ENCODE peak calls at places on chromosomes 16 and 17, in ten cellular contexts. W is prostate gland, H is tibial nerve, P is endothelial cell of umbilical vein, B is HCT116, N is thyroid gland, U is pancreas, Q is stomach, J is neural progenitor cell, E is PC-3. G is an unnamed sample. For H3K27me3, the result is how much of the 10 kb centered on the place peaks cover.

GRCh38 chr16:12417051-12417818 is 386.5 kb downstream of the CPPED1 start:
- DNase-seq in W (no peak), H (no peak), P (peak), B (no peak), N (no peak), U (no peak), Q (no peak), J (no peak), E (no peak), G (no peak)

GRCh38 chr17:72713701-72714100 is 378.8 kb downstream of the SLC39A11 start:
- DNase-seq in W (no peak), H (no peak), P (no peak), B (no peak), N (no peak), U (no peak), Q (no peak), J (no peak), E (no peak), G (no peak)

GRCh38 chr16:9134739-9135138 is 43.3 kb downstream of the HAPSTR1 start:
- DNase-seq in W (no peak), H (no peak), P (peak), B (peak), N (peak), U (no peak), Q (peak), J (peak), E (peak), G (no peak)

GRCh38 chr17:957856-958421 is 21.6 kb downstream of the NXN start:
- DNase-seq in W (no peak), H (no peak), P (no peak), B (no peak), N (no peak), U (peak), Q (no peak), J (no peak), E (no peak), G (no peak)

GRCh38 chr17:11122908-11123307 is 118.1 kb upstream of the SHISA6 start:
- DNase-seq in W (peak), H (no peak), P (no peak), B (no peak), N (peak), U (peak), Q (peak), J (no peak), E (no peak), G (no peak)

GRCh38 chr16:82580293-82580900 is 46.4 kb upstream of the CDH13 start:
- DNase-seq in W (peak), H (no peak), P (peak), B (peak), N (peak), U (no peak), Q (peak), J (peak), E (peak), G (no peak)

GRCh38 chr16:72829846-72830620 is 217.9 kb downstream of the ZFHX3 start:
- DNase-seq in W (no peak), H (no peak), P (no peak), B (no peak), N (no peak), U (no peak), Q (no peak), J (no peak), E (no peak), G (no peak)

GRCh38 chr16:23379707-23380106 is 73.3 kb downstream of the COG7 start:
- DNase-seq in W (no peak), H (no peak), P (no peak), B (no peak), N (no peak), U (no peak), Q (no peak), J (no peak), E (no peak), G (no peak)

GRCh38 chr16:86513471-86514277 is 3.3 kb downstream of the FOXF1 start:
- DNase-seq in W (no peak), H (no peak), P (no peak), B (no peak), N (no peak), U (no peak), Q (no peak), J (no peak), E (no peak), G (no peak)

GRCh38 chr17:35238817-35239216 is 4.1 kb upstream of the SLFN5 start:
- DNase-seq in W (no peak), H (no peak), P (no peak), B (no peak), N (no peak), U (no peak), Q (no peak), J (no peak), E (peak), G (no peak)

GRCh38 chr16:75198135-75198600 is 8.8 kb downstream of the CTRB2 start:
- DNase-seq in W (no peak), H (no peak), P (no peak), B (no peak), N (no peak), U (peak), Q (peak), J (no peak), E (no peak), G (no peak)

GRCh38 chr17:57899391-57899790 is 49.5 kb upstream of the MRPS23 start:
- DNase-seq in W (no peak), H (no peak), P (no peak), B (no peak), N (peak), U (no peak), Q (no peak), J (no peak), E (no peak), G (no peak)

GRCh38 chr17:18179804-18180203 is 3.8 kb upstream of the ALKBH5 start:
- DNase-seq in W (no peak), H (no peak), P (no peak), B (no peak), N (no peak), U (no peak), Q (no peak), J (no peak), E (no peak), G (no peak)

GRCh38 chr16:70685061-70685937 is 554 bp downstream of the MTSS2 start:
- DNase-seq in W (no peak), H (no peak), P (no peak), B (no peak), N (peak), U (peak), Q (no peak), J (no peak), E (no peak), G (no peak)

GRCh38 chr17:9725575-9725974 is 65.8 kb downstream of the DHRS7C start:
- DNase-seq in W (peak), H (no peak), P (no peak), B (no peak), N (no peak), U (no peak), Q (no peak), J (peak), E (no peak), G (no peak)

GRCh38 chr17:72775237-72775636 is 317.3 kb downstream of the SLC39A11 start:
- DNase-seq in W (no peak), H (no peak), P (no peak), B (no peak), N (no peak), U (no peak), Q (no peak), J (no peak), E (no peak), G (no peak)

GRCh38 chr16:57642368-57643135 is 14.1 kb downstream of the ADGRG1 start:
- DNase-seq in W (no peak), H (no peak), P (no peak), B (no peak), N (no peak), U (no peak), Q (no peak), J (no peak), E (no peak), G (no peak)

GRCh38 chr16:65481956-65482355 is 360.1 kb upstream of the CDH11 start:
- DNase-seq in W (no peak), H (no peak), P (no peak), B (no peak), N (no peak), U (no peak), Q (no peak), J (no peak), E (peak), G (no peak)

GRCh38 chr17:3794890-3795757 is 5.9 kb downstream of the ITGAE start:
- DNase-seq in W (no peak), H (no peak), P (no peak), B (no peak), N (no peak), U (no peak), Q (no peak), J (peak), E (no peak), G (no peak)

GRCh38 chr17:33949100-33949499 is 306.0 kb upstream of the CCL2 start:
- DNase-seq in W (no peak), H (no peak), P (no peak), B (no peak), N (no peak), U (peak), Q (no peak), J (peak), E (no peak), G (no peak)

GRCh38 chr17:39593371-39593770 is 14.3 kb downstream of the NEUROD2 start:
- DNase-seq in W (no peak), H (no peak), P (no peak), B (no peak), N (no peak), U (no peak), Q (no peak), J (no peak), E (no peak), G (no peak)
- TF ChIP-seq CTCF in W (no peak), H (no peak), P (no peak), B (no peak), N (no peak), U (no peak), Q (no peak), J (no peak), E (no peak), G (no peak)

DNA sequence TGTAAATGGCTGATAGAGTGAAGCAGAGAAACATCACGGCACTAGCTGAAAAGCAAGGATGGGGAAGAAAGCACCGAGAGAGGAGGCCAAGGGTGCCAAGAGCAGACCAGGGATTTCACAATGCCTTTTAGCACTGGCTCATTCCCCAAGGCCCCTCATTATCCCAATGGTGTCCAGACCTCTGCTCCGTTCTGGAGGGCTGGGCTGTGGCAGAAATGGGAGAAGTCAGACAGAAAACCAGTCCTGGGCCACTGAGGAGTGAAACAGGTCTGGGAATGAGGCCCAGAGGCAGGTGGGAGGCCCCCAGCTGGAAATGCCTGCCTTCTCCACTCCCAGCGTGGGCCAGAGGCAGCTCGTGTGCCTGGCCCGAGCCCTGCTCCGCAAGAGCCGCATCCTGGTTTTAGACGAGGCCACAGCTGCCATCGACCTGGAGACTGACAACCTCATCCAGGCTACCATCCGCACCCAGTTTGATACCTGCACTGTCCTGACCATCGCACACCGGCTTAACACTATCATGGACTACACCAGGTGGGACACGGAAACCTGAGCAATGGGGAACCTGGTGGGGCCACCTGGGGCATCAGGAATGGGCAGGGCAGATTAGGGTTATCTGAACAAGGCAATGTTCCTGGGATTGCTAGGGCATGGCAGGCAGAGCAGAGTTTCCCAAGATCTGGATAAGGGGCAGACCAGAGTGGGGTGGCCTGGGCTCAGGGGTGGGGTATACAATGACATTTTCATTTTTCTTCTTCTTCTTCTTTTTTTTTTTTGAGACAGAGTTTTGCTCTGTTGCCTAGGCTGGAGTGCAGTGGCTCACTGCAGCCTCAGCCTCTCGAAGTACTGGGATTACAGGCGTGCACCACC is 20.3 kb downstream of the ANKRD40 start:
- DNase-seq in W (no peak), H (no peak), P (no peak), B (no peak), N (no peak), U (no peak), Q (no peak), J (peak), E (no peak), G (no peak)
- H3K27ac ChIP-seq in W (peak), H (peak), P (no peak), B (peak), N (peak), U (peak), Q (peak), J (no peak), E (peak), G (peak)

GRCh38 chr16:80541306-80541694 is 507 bp downstream of the DYNLRB2 start:
- DNase-seq in W (no peak), H (no peak), P (no peak), B (no peak), N (no peak), U (no peak), Q (no peak), J (no peak), E (no peak), G (no peak)
- H3K27me3 ChIP-seq in W (under half), H (under half), P (under half), B (under half), N (under half), U (under half), Q (under half), J (half or more), E (under half), G (under half)

DNA sequence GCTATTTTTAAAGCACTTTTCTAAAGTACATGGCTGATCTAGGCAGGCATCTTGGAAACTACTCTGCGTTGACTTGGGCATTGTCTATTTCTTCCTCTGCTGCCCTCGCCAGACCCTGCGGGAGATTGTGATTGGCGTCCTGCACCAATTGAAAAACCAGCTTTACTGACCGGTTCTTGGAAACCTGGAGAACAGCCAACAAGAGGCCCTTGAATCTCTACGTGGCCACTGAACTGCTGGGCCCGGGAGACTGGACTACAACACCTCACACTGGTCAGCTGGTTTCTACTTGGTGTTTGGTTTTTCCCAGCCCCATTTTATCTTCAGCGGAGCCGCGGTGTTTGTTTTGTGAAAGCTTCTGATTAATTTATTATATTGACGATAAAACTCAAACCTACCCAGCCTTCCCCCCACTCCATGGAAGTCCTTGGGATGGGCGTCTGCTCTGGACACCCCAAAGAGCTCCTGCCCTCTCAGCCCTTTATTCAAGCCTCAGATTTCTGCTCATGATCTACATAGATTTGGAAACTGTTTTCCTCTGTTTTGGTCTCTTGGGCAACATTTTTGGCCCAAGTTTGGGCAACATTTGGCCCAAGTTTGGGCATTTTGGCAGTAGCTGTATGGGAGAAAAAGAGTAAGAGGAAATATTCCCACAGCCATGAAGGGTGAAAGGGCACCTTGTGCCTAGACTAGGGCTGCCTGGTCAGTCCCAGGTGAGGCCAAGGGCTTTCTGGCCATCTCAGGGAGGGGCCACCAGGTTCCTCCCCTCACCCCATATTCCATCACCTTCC is 4.7 kb downstream of the MLX start:
- DNase-seq in W (peak), H (no peak), P (no peak), B (no peak), N (peak), U (peak), Q (peak), J (no peak), E (no peak), G (no peak)
- TF ChIP-seq CTCF in W (no peak), H (no peak), P (no peak), B (no peak), N (no peak), U (no peak), Q (no peak), J (no peak), E (no peak), G (no peak)